ENCODE peak calls at places on chromosomes 1 and 21, in seven cellular contexts. B is K562, A is SK-N-SH, Y is HCT116, R is GM12878, X is H1, U is HepG2. K is an unnamed sample.
A peak's percentile ranks its signal among the peaks of the same experiment; 100 is the strongest.

GRCh38 chr1:27011976-27012563 is 580 bp downstream of the TENT5B start:
- DNase-seq in A (no peak), U (no peak), X (no peak), R (no peak), B (no peak), Y (no peak), K (no peak)

GRCh38 chr1:62285984-62286481 is 33.2 kb downstream of the KANK4 start:
- DNase-seq in X (no peak), U (peak; percentile 59), Y (no peak), A (no peak), R (no peak), B (no peak), K (no peak)

GRCh38 chr1:184329962-184330868 is 56.6 kb upstream of the C1orf21 start:
- DNase-seq in Y (no peak), R (no peak), X (no peak), B (no peak), A (no peak), U (no peak), K (no peak)

GRCh38 chr1:114428083-114428754 is 82.8 kb downstream of the TRIM33 start:
- DNase-seq in A (no peak), U (no peak), B (no peak), R (no peak), X (no peak), Y (no peak), K (no peak)

GRCh38 chr1:11496551-11497080 is 17.7 kb downstream of the DISP3 start:
- DNase-seq in X (no peak), R (no peak), A (no peak), B (no peak), U (no peak), Y (no peak), K (no peak)

GRCh38 chr1:174982971-174983689 is 16.6 kb upstream of the CACYBP start:
- DNase-seq in Y (peak; percentile 36), U (peak; percentile 34), B (peak; percentile 50), X (no peak), A (peak; percentile 28), R (no peak), K (peak; percentile 75)

GRCh38 chr1:17540255-17541001 is 930 bp downstream of the ARHGEF10L start:
- DNase-seq in A (peak; percentile 85), R (no peak), X (peak; percentile 66), Y (no peak), U (no peak), B (no peak), K (no peak)

GRCh38 chr1:19074361-19074901 is 118.0 kb upstream of the IFFO2 start:
- DNase-seq in X (no peak), R (no peak), Y (no peak), B (no peak), A (no peak), U (no peak), K (no peak)

GRCh38 chr1:111669268-111669667 is 49.7 kb downstream of the RAP1A start:
- DNase-seq in Y (no peak), U (no peak), A (no peak), B (no peak), X (no peak), R (no peak), K (no peak)

GRCh38 chr1:155984341-155984740 is 6.0 kb upstream of the ARHGEF2 start:
- DNase-seq in B (no peak), R (no peak), Y (no peak), A (no peak), X (no peak), U (no peak), K (no peak)

GRCh38 chr1:183355797-183356196 is 62.4 kb downstream of the NMNAT2 start:
- DNase-seq in U (no peak), Y (no peak), B (no peak), X (no peak), A (no peak), R (no peak), K (no peak)

GRCh38 chr21:21111309-21111920 is 113.2 kb downstream of the NCAM2 start:
- DNase-seq in A (no peak), R (no peak), Y (no peak), X (no peak), U (no peak), B (no peak), K (no peak)

GRCh38 chr1:193462629-193463320 is 276.4 kb upstream of the B3GALT2 start:
- DNase-seq in B (no peak), X (no peak), A (no peak), U (no peak), Y (no peak), R (no peak), K (no peak)

GRCh38 chr1:224623310-224623714 is 7.2 kb downstream of the CNIH3 start:
- DNase-seq in U (no peak), X (no peak), R (no peak), Y (no peak), A (no peak), B (no peak), K (no peak)

DNA sequence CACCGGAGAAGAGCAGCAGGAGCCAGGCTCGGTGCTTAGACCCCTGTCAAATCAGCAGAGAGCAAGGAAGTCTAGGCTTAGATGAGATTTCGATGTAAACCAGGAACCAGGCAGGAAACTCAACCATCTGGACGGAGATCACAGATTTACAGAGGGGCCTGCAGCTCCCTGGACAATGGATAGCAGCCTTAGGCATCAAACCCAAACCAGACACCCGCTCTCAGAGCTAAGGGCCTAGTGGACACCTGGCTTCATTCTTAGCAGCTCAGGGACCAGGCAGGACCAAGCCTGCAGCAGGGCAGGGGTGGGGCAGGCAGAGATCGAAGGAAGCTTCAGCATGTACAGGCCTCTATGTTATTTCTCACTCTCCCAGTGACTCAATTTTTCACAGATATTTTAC is 127.8 kb upstream of the FMN2 start:
- DNase-seq in A (peak; percentile 77), B (no peak), U (no peak), R (no peak), X (no peak), Y (no peak), K (no peak)
- TF ChIP-seq JUND in A (no peak), B (no peak), U (no peak), R (no peak), X (no peak), Y (no peak), K (no peak)

GRCh38 chr21:44783023-44783696 is 18.5 kb downstream of the UBE2G2 start:
- DNase-seq in B (no peak), R (no peak), Y (no peak), X (no peak), U (no peak), A (no peak), K (no peak)
- TF ChIP-seq JUND in B (no peak), R (no peak), Y (no peak), X (no peak), U (no peak), A (no peak), K (no peak)

GRCh38 chr21:46426313-46427046 is 32.2 kb upstream of the DIP2A start:
- DNase-seq in A (no peak), X (no peak), Y (no peak), R (no peak), B (no peak), U (no peak), K (no peak)
- TF ChIP-seq JUND in A (no peak), X (no peak), Y (no peak), R (no peak), B (no peak), U (no peak), K (no peak)

DNA sequence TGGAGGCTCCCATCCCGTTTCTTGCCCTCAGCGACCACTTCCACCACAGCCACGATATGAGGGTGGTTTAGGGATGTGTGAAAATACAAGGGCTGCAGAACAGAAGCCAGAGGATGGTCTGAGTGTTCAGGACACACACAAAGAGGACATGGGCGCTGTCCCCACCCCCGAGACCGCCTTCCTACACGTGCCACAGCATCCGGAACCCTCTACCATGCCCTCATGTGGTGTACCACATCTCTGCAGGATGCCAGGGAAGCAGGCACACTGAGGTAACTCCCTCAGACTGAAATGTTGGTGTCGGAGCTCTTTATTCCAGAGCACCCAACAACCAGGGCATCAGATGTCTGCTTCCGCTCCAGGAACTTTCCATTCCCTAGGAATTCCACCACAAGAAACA is 23.1 kb downstream of the NPHP4 start:
- DNase-seq in R (no peak), A (no peak), Y (no peak), X (no peak), B (no peak), U (no peak), K (no peak)
- TF ChIP-seq JUND in R (no peak), A (no peak), Y (no peak), X (no peak), B (no peak), U (no peak), K (no peak)

GRCh38 chr21:32886339-32886738 is 114.8 kb upstream of the PAXBP1 start:
- DNase-seq in B (no peak), A (no peak), U (peak; percentile 7), R (no peak), Y (no peak), X (no peak), K (no peak)
- TF ChIP-seq JUND in B (no peak), A (no peak), U (no peak), R (no peak), Y (no peak), X (no peak), K (no peak)

DNA sequence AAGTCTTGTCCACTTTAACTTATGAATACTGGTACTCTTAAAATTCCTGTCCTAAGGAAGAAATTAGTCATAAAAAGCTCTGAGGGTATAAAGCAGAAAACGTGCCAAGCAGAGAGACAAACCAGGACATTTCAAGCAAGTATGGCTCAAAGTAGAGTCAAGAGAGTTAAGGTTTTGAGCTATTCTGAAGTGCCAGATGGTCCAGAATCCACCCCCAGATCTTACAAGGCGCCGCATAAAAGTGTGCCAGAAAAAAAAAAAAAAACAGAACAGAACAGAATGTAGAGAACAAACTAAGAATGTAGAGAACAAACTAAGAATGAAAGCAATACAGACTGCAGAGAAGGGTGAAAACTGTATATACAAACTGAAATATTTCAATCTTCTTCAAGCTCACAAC is 12.5 kb downstream of the EPS15 start:
- DNase-seq in B (no peak), A (no peak), R (no peak), X (no peak), U (no peak), Y (no peak), K (no peak)
- TF ChIP-seq JUND in B (no peak), A (peak; percentile 78), R (no peak), X (no peak), U (no peak), Y (no peak), K (no peak)

DNA sequence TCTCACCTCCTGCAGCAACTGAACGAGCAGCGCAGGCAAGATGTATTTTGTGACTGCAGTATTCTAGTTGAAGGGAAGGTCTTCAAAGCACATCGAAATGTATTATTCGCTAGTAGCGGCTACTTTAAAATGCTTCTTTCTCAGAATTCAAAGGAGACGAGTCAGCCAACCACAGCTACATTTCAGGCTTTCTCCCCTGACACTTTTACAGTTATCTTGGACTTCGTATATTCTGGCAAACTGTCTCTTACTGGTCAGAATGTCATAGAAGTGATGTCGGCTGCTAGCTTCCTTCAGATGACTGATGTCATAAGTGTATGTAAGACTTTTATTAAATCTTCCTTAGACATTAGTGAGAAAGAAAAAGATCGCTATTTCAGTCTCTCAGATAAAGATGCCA is 53.7 kb downstream of the ZBTB8A start:
- DNase-seq in A (no peak), X (no peak), U (no peak), Y (no peak), B (no peak), R (no peak), K (no peak)
- TF ChIP-seq JUND in A (no peak), X (no peak), U (no peak), Y (no peak), B (no peak), R (no peak), K (no peak)

K was measured in T47D.